ENCODE peak calls at places on chromosomes 16 and 17, in four cellular contexts. Z, G, Y and L are unnamed samples.

GRCh38 chr17:16304832-16305231 is 48.4 kb downstream of the CENPV start:
- DNase-seq in Z (peak; percentile 26), G (no peak), Y (no peak), L (peak; percentile 50)

GRCh38 chr17:48002208-48002919 is 31.5 kb downstream of the CDK5RAP3 start:
- DNase-seq in Z (no peak), G (no peak), Y (peak; percentile 47), L (no peak)

GRCh38 chr16:25257956-25258855 is 561 bp upstream of the ZKSCAN2 start:
- DNase-seq in Z (peak; percentile 88), G (peak; percentile 60), Y (peak; percentile 82), L (peak; percentile 90)

GRCh38 chr16:88337021-88337420 is 45.7 kb upstream of the ZNF469 start:
- DNase-seq in Z (no peak), G (no peak), Y (no peak), L (no peak)

GRCh38 chr16:53249331-53249730 is 184.9 kb upstream of the RBL2 start:
- DNase-seq in Z (no peak), G (no peak), Y (no peak), L (no peak)

GRCh38 chr16:19559242-19559910 is 3.9 kb downstream of the VPS35L start:
- DNase-seq in Z (no peak), G (no peak), Y (peak; percentile 37), L (peak; percentile 40)

GRCh38 chr16:31087971-31088370 is 772 bp downstream of the PRSS53 start:
- DNase-seq in Z (no peak), G (no peak), Y (no peak), L (no peak)

GRCh38 chr16:71732587-71732986 is 8.1 kb upstream of the PHLPP2 start:
- DNase-seq in Z (no peak), G (no peak), Y (no peak), L (no peak)

GRCh38 chr17:58525239-58525638 is 10.8 kb upstream of the MTMR4 start:
- DNase-seq in Z (no peak), G (no peak), Y (no peak), L (no peak)

GRCh38 chr16:76835319-76835718 is 355.7 kb upstream of the MON1B start:
- DNase-seq in Z (no peak), G (no peak), Y (no peak), L (no peak)
- TF ChIP-seq TEAD4 in Z (no peak), G (no peak), Y (no peak), L (no peak)

GRCh38 chr16:66946974-66947301 is 11.6 kb downstream of the CES2 start:
- DNase-seq in Z (no peak), G (no peak), Y (no peak), L (no peak)

GRCh38 chr16:66947302-66948033 is 12.2 kb downstream of the CES2 start:
- DNase-seq in Z (peak; percentile 91), G (peak; percentile 59), Y (peak; percentile 83), L (peak; percentile 88)

GRCh38 chr16:66949472-66949871 is 11.6 kb upstream of the CES3 start:
- DNase-seq in Z (no peak), G (no peak), Y (no peak), L (no peak)

GRCh38 chr16:66946541-66946940 is 11.2 kb downstream of the CES2 start:
- DNase-seq in Z (no peak), G (no peak), Y (no peak), L (no peak)

DNA sequence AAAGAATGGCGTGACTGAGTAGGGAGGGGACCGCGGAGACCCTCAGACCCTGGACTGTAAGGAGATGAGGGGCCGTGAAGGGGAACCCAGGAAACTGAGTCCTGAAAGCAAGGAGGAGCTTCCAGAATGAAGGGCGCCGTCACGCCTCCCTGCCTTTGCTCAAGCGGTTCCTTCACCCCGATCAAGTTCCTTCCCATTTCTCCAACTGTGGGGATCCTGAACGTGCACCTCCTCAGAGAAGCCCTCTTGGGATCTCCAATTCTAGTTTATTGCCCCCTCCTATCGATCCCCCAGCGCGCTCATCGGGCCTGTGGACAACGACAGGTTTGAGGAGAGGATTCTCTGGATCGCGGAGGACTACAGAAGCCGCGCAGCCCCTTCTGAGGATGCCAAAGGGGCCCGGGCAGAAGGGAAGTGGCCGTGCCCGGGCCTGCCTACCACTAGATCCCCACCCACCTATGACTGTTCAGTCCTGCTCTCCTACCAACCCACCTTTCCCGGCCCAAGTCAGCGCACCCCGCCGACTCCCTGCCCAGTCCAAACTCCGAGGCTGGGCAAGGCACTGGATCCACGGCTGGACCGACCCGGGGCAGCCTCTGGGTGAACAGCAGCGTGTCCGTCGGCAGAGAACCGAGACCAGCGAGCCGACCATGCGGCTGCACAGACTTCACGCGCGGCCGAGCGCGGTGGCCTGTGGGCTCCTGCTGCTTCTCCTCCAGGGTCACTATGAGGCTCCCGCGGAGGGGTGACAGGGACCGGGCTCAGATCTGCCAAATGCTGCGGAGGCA is 12.8 kb upstream of the CES3 start:
- DNase-seq in Z (no peak), G (no peak), Y (no peak), L (no peak)
- TF ChIP-seq TEAD4 in Z (no peak), G (no peak), Y (no peak), L (no peak)

GRCh38 chr16:57132470-57132869 is 40.1 kb downstream of the CPNE2 start:
- DNase-seq in Z (no peak), G (no peak), Y (no peak), L (no peak)

GRCh38 chr16:57133911-57134310 is 41.5 kb downstream of the CPNE2 start:
- DNase-seq in Z (no peak), G (no peak), Y (no peak), L (no peak)

GRCh38 chr16:57137043-57137442 is 44.7 kb downstream of the CPNE2 start:
- DNase-seq in Z (no peak), G (no peak), Y (no peak), L (no peak)

GRCh38 chr16:57133101-57133500 is 40.7 kb downstream of the CPNE2 start:
- DNase-seq in Z (no peak), G (no peak), Y (no peak), L (no peak)

DNA sequence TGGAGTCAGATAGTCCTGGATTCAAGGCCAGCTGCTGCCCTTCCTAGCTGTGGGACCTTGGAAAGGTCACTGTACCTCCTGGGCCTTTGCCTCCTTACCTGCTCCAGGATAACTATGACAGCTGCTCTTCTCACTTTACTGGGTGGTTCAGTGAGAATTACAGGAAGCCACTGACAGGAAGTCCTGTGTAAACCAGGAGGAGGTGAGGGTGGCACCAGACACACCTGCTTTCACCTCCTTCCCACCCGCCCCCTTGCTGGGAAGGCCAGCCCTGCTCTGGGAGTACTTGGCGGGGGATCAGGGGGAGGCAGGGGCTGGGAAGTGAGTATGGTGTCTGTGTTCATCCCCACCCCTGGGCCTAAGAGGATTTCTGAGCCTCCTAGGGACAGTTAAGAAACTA is 42.6 kb downstream of the CPNE2 start:
- DNase-seq in Z (no peak), G (no peak), Y (no peak), L (no peak)
- TF ChIP-seq TEAD4 in Z (no peak), G (no peak), Y (no peak), L (no peak)

GRCh38 chr16:11757671-11758545 is 15.3 kb upstream of the TXNDC11 start:
- DNase-seq in Z (no peak), G (no peak), Y (no peak), L (no peak)
- TF ChIP-seq TEAD4 in Z (no peak), G (no peak), Y (no peak), L (no peak)

GRCh38 chr17:60330731-60331130 is 61.2 kb downstream of the USP32 start:
- DNase-seq in Z (no peak), G (no peak), Y (no peak), L (no peak)

GRCh38 chr17:60327122-60327869 is 64.6 kb downstream of the USP32 start:
- DNase-seq in Z (peak; percentile 70), G (no peak), Y (no peak), L (peak; percentile 87)

GRCh38 chr17:60326702-60327101 is 65.2 kb downstream of the USP32 start:
- DNase-seq in Z (no peak), G (no peak), Y (no peak), L (no peak)

GRCh38 chr17:60327870-60328362 is 64.0 kb downstream of the USP32 start:
- DNase-seq in Z (no peak), G (no peak), Y (no peak), L (no peak)

GRCh38 chr17:60328679-60329078 is 63.3 kb downstream of the USP32 start:
- DNase-seq in Z (no peak), G (no peak), Y (no peak), L (no peak)
- TF ChIP-seq TEAD4 in Z (no peak), G (no peak), Y (no peak), L (no peak)

GRCh38 chr16:78102122-78102660 is 2.7 kb downstream of the WWOX start:
- DNase-seq in Z (no peak), G (no peak), Y (no peak), L (no peak)

GRCh38 chr16:78108451-78108850 is 9.0 kb downstream of the WWOX start:
- DNase-seq in Z (no peak), G (no peak), Y (no peak), L (no peak)

GRCh38 chr16:78106659-78107058 is 7.2 kb downstream of the WWOX start:
- DNase-seq in Z (no peak), G (no peak), Y (no peak), L (no peak)

GRCh38 chr16:78102865-78103264 is 3.4 kb downstream of the WWOX start:
- DNase-seq in Z (no peak), G (no peak), Y (no peak), L (no peak)

GRCh38 chr16:78105517-78105916 is 6.1 kb downstream of the WWOX start:
- DNase-seq in Z (no peak), G (no peak), Y (no peak), L (no peak)
- TF ChIP-seq TEAD4 in Z (no peak), G (no peak), Y (no peak), L (no peak)